ENCODE peak calls at places on chromosomes 4 and X, in ten cellular contexts. One of them, this sample, is unnamed.

GRCh38 chr4:15182600-15183222 is 180.4 kb downstream of the CPEB2 start:
- DNase-seq in left lung: no peak
- DNase-seq in cardiac muscle cell: peak
- DNase-seq in tibial artery: no peak
- DNase-seq in H9: no peak
- DNase-seq in endothelial cell: no peak
- DNase-seq in mesothelial cell of epicardium: no peak
- DNase-seq in ovary: no peak
- DNase-seq in AG09309: no peak
- DNase-seq in heart left ventricle: no peak
- DNase-seq in this sample: no peak

GRCh38 chr4:4572821-4573220 is 31.0 kb upstream of the STX18 start:
- DNase-seq in mesothelial cell of epicardium: no peak
- DNase-seq in H9: no peak
- DNase-seq in cardiac muscle cell: peak
- DNase-seq in AG09309: no peak
- DNase-seq in heart left ventricle: no peak
- DNase-seq in endothelial cell: no peak
- DNase-seq in ovary: no peak
- DNase-seq in left lung: no peak
- DNase-seq in tibial artery: no peak
- DNase-seq in this sample: no peak

GRCh38 chr4:473575-474457 is 25.1 kb downstream of the ZNF721 start:
- DNase-seq in endothelial cell: peak
- DNase-seq in cardiac muscle cell: peak
- DNase-seq in H9: peak
- DNase-seq in ovary: peak
- DNase-seq in left lung: peak
- DNase-seq in heart left ventricle: peak
- DNase-seq in AG09309: peak
- DNase-seq in tibial artery: peak
- DNase-seq in mesothelial cell of epicardium: peak
- DNase-seq in this sample: peak

GRCh38 chr4:87309625-87310024 is 13.1 kb downstream of the HSD17B13 start:
- DNase-seq in cardiac muscle cell: peak
- DNase-seq in mesothelial cell of epicardium: no peak
- DNase-seq in left lung: no peak
- DNase-seq in H9: no peak
- DNase-seq in heart left ventricle: peak
- DNase-seq in endothelial cell: no peak
- DNase-seq in ovary: no peak
- DNase-seq in tibial artery: no peak
- DNase-seq in AG09309: peak
- DNase-seq in this sample: no peak

GRCh38 chr4:95162867-95163266 is 385.9 kb downstream of the UNC5C start:
- DNase-seq in tibial artery: no peak
- DNase-seq in H9: no peak
- DNase-seq in mesothelial cell of epicardium: no peak
- DNase-seq in AG09309: no peak
- DNase-seq in ovary: no peak
- DNase-seq in endothelial cell: no peak
- DNase-seq in cardiac muscle cell: no peak
- DNase-seq in left lung: no peak
- DNase-seq in heart left ventricle: no peak
- DNase-seq in this sample: no peak

GRCh38 chr4:152161676-152162330 is 374.1 kb downstream of the FBXW7 start:
- DNase-seq in mesothelial cell of epicardium: no peak
- DNase-seq in left lung: no peak
- DNase-seq in AG09309: no peak
- DNase-seq in cardiac muscle cell: no peak
- DNase-seq in heart left ventricle: no peak
- DNase-seq in ovary: no peak
- DNase-seq in tibial artery: no peak
- DNase-seq in H9: no peak
- DNase-seq in endothelial cell: no peak
- DNase-seq in this sample: no peak

GRCh38 chr4:173448103-173448502 is 49.2 kb upstream of the SCRG1 start:
- DNase-seq in left lung: no peak
- DNase-seq in ovary: peak
- DNase-seq in AG09309: peak
- DNase-seq in heart left ventricle: no peak
- DNase-seq in mesothelial cell of epicardium: no peak
- DNase-seq in endothelial cell: no peak
- DNase-seq in cardiac muscle cell: peak
- DNase-seq in tibial artery: no peak
- DNase-seq in H9: no peak
- DNase-seq in this sample: no peak

GRCh38 chr4:3193531-3194203 is 55.3 kb upstream of the MSANTD1 start:
- DNase-seq in left lung: no peak
- DNase-seq in mesothelial cell of epicardium: no peak
- DNase-seq in heart left ventricle: no peak
- DNase-seq in tibial artery: no peak
- DNase-seq in cardiac muscle cell: peak
- DNase-seq in ovary: no peak
- DNase-seq in H9: no peak
- DNase-seq in AG09309: no peak
- DNase-seq in endothelial cell: no peak
- DNase-seq in this sample: no peak

GRCh38 chr4:143768007-143768591 is 67.6 kb upstream of the FREM3 start:
- DNase-seq in endothelial cell: no peak
- DNase-seq in cardiac muscle cell: no peak
- DNase-seq in H9: no peak
- DNase-seq in AG09309: no peak
- DNase-seq in tibial artery: no peak
- DNase-seq in mesothelial cell of epicardium: no peak
- DNase-seq in heart left ventricle: no peak
- DNase-seq in ovary: no peak
- DNase-seq in left lung: no peak
- DNase-seq in this sample: no peak

GRCh38 chr4:140019619-140020367 is 134.2 kb downstream of the MAML3 start:
- DNase-seq in ovary: no peak
- DNase-seq in AG09309: no peak
- DNase-seq in endothelial cell: no peak
- DNase-seq in tibial artery: no peak
- DNase-seq in heart left ventricle: no peak
- DNase-seq in left lung: no peak
- DNase-seq in mesothelial cell of epicardium: no peak
- DNase-seq in H9: no peak
- DNase-seq in cardiac muscle cell: no peak
- DNase-seq in this sample: no peak

DNA sequence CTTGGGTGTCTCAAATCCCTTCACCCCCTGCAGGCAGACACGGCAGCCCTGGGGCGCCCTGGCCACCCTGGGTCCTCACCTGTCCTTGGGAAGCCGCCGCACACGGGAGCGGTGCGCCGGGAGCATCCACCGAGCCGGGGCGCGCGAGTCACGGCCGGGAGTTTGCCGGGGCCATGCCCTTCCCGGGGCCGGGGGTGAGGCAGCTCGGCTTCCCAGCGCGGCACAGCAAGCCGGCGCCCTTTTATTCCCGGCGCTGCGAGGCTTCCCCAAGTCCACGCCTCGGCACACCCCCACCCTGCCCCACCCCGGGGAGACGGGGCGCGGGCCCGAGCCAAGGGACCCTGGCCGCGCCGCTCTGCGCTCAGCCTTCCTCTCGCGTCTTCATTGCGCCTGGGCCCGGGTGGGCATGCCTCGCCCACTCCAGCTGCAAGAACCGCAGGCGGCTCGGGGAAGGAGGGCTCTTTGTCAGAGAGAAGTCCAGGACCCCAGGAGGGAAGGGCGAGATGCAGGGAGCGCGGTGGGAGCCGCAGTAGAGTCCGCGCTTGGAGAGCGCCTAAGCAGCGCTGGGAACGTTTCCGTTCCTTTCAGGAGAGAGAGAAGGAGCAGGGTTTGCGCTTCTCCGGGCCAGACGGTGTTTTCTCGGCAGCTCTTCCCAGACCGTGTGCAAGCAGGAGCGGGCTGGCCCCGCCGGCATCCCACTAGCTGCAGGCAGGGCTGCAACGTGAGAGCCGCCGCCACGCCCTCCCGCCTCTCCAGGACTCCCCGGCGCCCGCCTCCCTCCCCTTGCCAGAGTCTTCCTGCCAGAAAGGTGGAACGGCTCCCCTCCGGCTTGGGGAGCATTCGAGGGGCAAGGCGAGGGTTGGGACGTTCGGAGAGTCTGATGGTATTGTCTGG is at the start of gene MXRA5:
- DNase-seq in cardiac muscle cell: peak
- DNase-seq in ovary: no peak
- DNase-seq in heart left ventricle: peak
- DNase-seq in mesothelial cell of epicardium: peak
- DNase-seq in endothelial cell: peak
- DNase-seq in left lung: no peak
- DNase-seq in H9: peak
- DNase-seq in tibial artery: no peak
- DNase-seq in AG09309: peak
- DNase-seq in this sample: no peak
- TF ChIP-seq CTCF in cardiac muscle cell: no peak
- TF ChIP-seq CTCF in ovary: no peak
- TF ChIP-seq CTCF in heart left ventricle: no peak
- TF ChIP-seq CTCF in mesothelial cell of epicardium: no peak
- TF ChIP-seq CTCF in endothelial cell: no peak
- TF ChIP-seq CTCF in left lung: no peak
- TF ChIP-seq CTCF in H9: no peak
- TF ChIP-seq CTCF in tibial artery: no peak
- TF ChIP-seq CTCF in AG09309: no peak
- TF ChIP-seq CTCF in this sample: no peak

GRCh38 chr4:163193717-163194116 is 27.0 kb upstream of the NAF1 start:
- DNase-seq in AG09309: no peak
- DNase-seq in tibial artery: no peak
- DNase-seq in heart left ventricle: no peak
- DNase-seq in cardiac muscle cell: no peak
- DNase-seq in left lung: no peak
- DNase-seq in mesothelial cell of epicardium: no peak
- DNase-seq in ovary: no peak
- DNase-seq in H9: no peak
- DNase-seq in endothelial cell: no peak
- DNase-seq in this sample: no peak

GRCh38 chr4:163196904-163197505 is 30.3 kb upstream of the NAF1 start:
- DNase-seq in left lung: no peak
- DNase-seq in AG09309: no peak
- DNase-seq in cardiac muscle cell: no peak
- DNase-seq in H9: no peak
- DNase-seq in ovary: no peak
- DNase-seq in mesothelial cell of epicardium: no peak
- DNase-seq in heart left ventricle: no peak
- DNase-seq in endothelial cell: no peak
- DNase-seq in tibial artery: no peak
- DNase-seq in this sample: no peak

GRCh38 chr4:163194593-163194992 is 27.9 kb upstream of the NAF1 start:
- DNase-seq in mesothelial cell of epicardium: no peak
- DNase-seq in ovary: no peak
- DNase-seq in tibial artery: peak
- DNase-seq in heart left ventricle: no peak
- DNase-seq in cardiac muscle cell: no peak
- DNase-seq in AG09309: no peak
- DNase-seq in left lung: no peak
- DNase-seq in H9: no peak
- DNase-seq in endothelial cell: no peak
- DNase-seq in this sample: no peak

GRCh38 chr4:163195247-163195765 is 28.6 kb upstream of the NAF1 start:
- DNase-seq in ovary: no peak
- DNase-seq in cardiac muscle cell: peak
- DNase-seq in AG09309: no peak
- DNase-seq in left lung: no peak
- DNase-seq in mesothelial cell of epicardium: no peak
- DNase-seq in heart left ventricle: no peak
- DNase-seq in endothelial cell: no peak
- DNase-seq in tibial artery: no peak
- DNase-seq in H9: no peak
- DNase-seq in this sample: no peak

DNA sequence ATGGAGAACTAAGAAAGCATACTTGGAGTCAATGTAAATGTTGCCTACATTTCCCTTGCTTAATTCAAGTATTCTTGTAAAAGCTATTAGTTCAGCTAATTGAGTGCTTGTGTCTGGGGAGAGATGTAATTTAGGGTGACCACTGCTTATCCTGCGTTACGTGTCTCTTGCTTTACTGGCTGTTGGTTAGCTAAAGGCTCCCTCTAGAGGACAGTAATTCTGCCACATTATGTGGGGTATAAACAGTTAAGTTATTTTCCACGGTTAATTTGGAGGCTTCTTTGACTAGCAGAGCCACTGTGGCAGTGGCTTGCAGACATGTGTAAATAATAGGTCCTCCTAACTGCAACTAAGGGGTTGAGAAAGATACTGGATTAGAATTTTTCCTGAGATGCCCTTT is 25.3 kb upstream of the NAF1 start:
- DNase-seq in left lung: no peak
- DNase-seq in heart left ventricle: no peak
- DNase-seq in H9: no peak
- DNase-seq in tibial artery: no peak
- DNase-seq in cardiac muscle cell: no peak
- DNase-seq in mesothelial cell of epicardium: no peak
- DNase-seq in AG09309: no peak
- DNase-seq in ovary: no peak
- DNase-seq in endothelial cell: no peak
- DNase-seq in this sample: no peak
- TF ChIP-seq CTCF in left lung: no peak
- TF ChIP-seq CTCF in heart left ventricle: no peak
- TF ChIP-seq CTCF in H9: peak
- TF ChIP-seq CTCF in tibial artery: peak
- TF ChIP-seq CTCF in cardiac muscle cell: peak
- TF ChIP-seq CTCF in mesothelial cell of epicardium: no peak
- TF ChIP-seq CTCF in AG09309: peak
- TF ChIP-seq CTCF in ovary: no peak
- TF ChIP-seq CTCF in endothelial cell: no peak
- TF ChIP-seq CTCF in this sample: no peak

GRCh38 chr4:24984602-24985532 is 45.9 kb downstream of the LGI2 start:
- DNase-seq in left lung: no peak
- DNase-seq in H9: no peak
- DNase-seq in AG09309: no peak
- DNase-seq in heart left ventricle: no peak
- DNase-seq in endothelial cell: no peak
- DNase-seq in cardiac muscle cell: no peak
- DNase-seq in ovary: no peak
- DNase-seq in tibial artery: no peak
- DNase-seq in mesothelial cell of epicardium: no peak
- DNase-seq in this sample: no peak
- TF ChIP-seq CTCF in left lung: no peak
- TF ChIP-seq CTCF in H9: peak
- TF ChIP-seq CTCF in AG09309: no peak
- TF ChIP-seq CTCF in heart left ventricle: no peak
- TF ChIP-seq CTCF in endothelial cell: peak
- TF ChIP-seq CTCF in cardiac muscle cell: no peak
- TF ChIP-seq CTCF in ovary: no peak
- TF ChIP-seq CTCF in tibial artery: no peak
- TF ChIP-seq CTCF in mesothelial cell of epicardium: no peak
- TF ChIP-seq CTCF in this sample: no peak

DNA sequence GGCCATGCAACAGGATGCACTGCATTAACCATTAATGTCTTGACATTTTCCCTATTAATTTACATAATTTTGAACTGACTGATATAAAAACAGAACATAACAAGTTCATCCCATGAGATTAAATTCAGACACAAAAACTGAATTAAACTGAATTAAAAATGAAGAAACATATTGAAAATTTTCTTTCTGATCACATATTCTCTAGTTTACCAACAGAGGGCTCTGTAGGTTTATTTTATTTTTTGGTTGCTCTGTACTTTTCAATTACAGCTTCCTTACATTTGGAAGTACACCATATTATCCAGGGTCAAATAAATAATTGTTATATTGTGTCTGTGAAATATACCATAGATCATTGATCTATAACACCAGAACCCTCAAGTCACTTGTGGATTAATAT is 27.3 kb upstream of the CT83 start:
- DNase-seq in AG09309: no peak
- DNase-seq in left lung: no peak
- DNase-seq in mesothelial cell of epicardium: no peak
- DNase-seq in endothelial cell: no peak
- DNase-seq in H9: no peak
- DNase-seq in tibial artery: no peak
- DNase-seq in ovary: no peak
- DNase-seq in heart left ventricle: no peak
- DNase-seq in cardiac muscle cell: peak
- DNase-seq in this sample: no peak
- TF ChIP-seq CTCF in AG09309: no peak
- TF ChIP-seq CTCF in left lung: peak
- TF ChIP-seq CTCF in mesothelial cell of epicardium: peak
- TF ChIP-seq CTCF in endothelial cell: no peak
- TF ChIP-seq CTCF in H9: peak
- TF ChIP-seq CTCF in tibial artery: no peak
- TF ChIP-seq CTCF in ovary: no peak
- TF ChIP-seq CTCF in heart left ventricle: no peak
- TF ChIP-seq CTCF in cardiac muscle cell: peak
- TF ChIP-seq CTCF in this sample: no peak